ENCODE peak calls at places on chromosomes 12 and 14, in six cellular contexts. S, C, Y, Q, L and A are unnamed samples.

GRCh38 chr12:117981267-117981666 is 12.5 kb upstream of the KSR2 start:
- DNase-seq in L (no peak), C (no peak), Q (no peak), Y (no peak), S (no peak), A (no peak)

GRCh38 chr12:80627773-80628172 is 79.7 kb upstream of the MYF6 start:
- DNase-seq in C (peak; percentile 97), S (no peak), L (no peak), Y (peak; percentile 62), Q (no peak), A (peak; percentile 10)

GRCh38 chr14:69043007-69043444 is 63.9 kb upstream of the ACTN1 start:
- DNase-seq in C (peak; percentile 45), Y (no peak), Q (no peak), L (no peak), S (peak; percentile 89), A (no peak)

GRCh38 chr12:100455896-100456295 is 17.8 kb upstream of the NR1H4 start:
- DNase-seq in Y (no peak), L (no peak), S (no peak), Q (no peak), C (no peak), A (no peak)

GRCh38 chr14:99720941-99721791 is 37.1 kb downstream of the CYP46A1 start:
- DNase-seq in S (peak; percentile 73), Y (no peak), L (no peak), C (no peak), Q (no peak), A (no peak)

GRCh38 chr14:75399819-75400678 is 27.8 kb upstream of the JDP2 start:
- DNase-seq in Q (peak; percentile 49), Y (no peak), C (peak; percentile 46), S (peak; percentile 98), L (no peak), A (no peak)

GRCh38 chr12:62605972-62606371 is 139.3 kb downstream of the MON2 start:
- DNase-seq in Y (no peak), S (no peak), C (no peak), L (no peak), Q (no peak), A (no peak)

GRCh38 chr14:32938719-32939253 is at the start of gene NPAS3:
- DNase-seq in Q (no peak), L (no peak), S (no peak), C (no peak), Y (no peak), A (no peak)

GRCh38 chr12:44677724-44678123 is 198.4 kb downstream of the NELL2 start:
- DNase-seq in S (no peak), L (no peak), Y (no peak), Q (no peak), C (no peak), A (no peak)

GRCh38 chr12:65275627-65276026 is 2.9 kb upstream of the MSRB3 start:
- DNase-seq in Q (no peak), C (no peak), Y (no peak), S (no peak), L (no peak), A (no peak)

GRCh38 chr14:99945732-99946651 is 119.2 kb upstream of the EVL start:
- DNase-seq in C (no peak), Q (no peak), S (no peak), L (no peak), Y (no peak), A (no peak)

GRCh38 chr14:76718306-76719075 is 42.8 kb upstream of the VASH1 start:
- DNase-seq in L (no peak), C (no peak), S (no peak), Q (no peak), Y (no peak), A (no peak)

GRCh38 chr14:104120281-104120741 is 18.1 kb upstream of the KIF26A start:
- DNase-seq in L (no peak), Y (no peak), S (peak; percentile 74), C (no peak), Q (no peak), A (no peak)

GRCh38 chr12:62910549-62911169 is 24.3 kb downstream of the PPM1H start:
- DNase-seq in L (no peak), C (no peak), Q (no peak), S (no peak), Y (no peak), A (no peak)

GRCh38 chr12:113479578-113480335 is 8.1 kb upstream of the LHX5 start:
- DNase-seq in Q (no peak), S (no peak), C (peak; percentile 34), L (peak; percentile 7), Y (peak; percentile 6), A (no peak)

GRCh38 chr14:94823556-94824341 is 53.8 kb upstream of the GSC start:
- DNase-seq in L (no peak), Q (peak; percentile 80), S (no peak), Y (no peak), C (no peak), A (no peak)

GRCh38 chr14:91149462-91149861 is 35.6 kb downstream of the DGLUCY start:
- DNase-seq in Y (peak; percentile 100), S (no peak), C (peak; percentile 100), L (no peak), Q (peak; percentile 82), A (peak; percentile 99)

GRCh38 chr14:56357478-56357877 is 222.1 kb upstream of the TMEM260 start:
- DNase-seq in Q (no peak), C (no peak), L (no peak), Y (no peak), S (no peak), A (no peak)

GRCh38 chr14:90399541-90400444 is 3.0 kb downstream of the CALM1 start:
- DNase-seq in S (peak; percentile 97), Q (peak; percentile 93), Y (peak; percentile 85), C (peak; percentile 92), L (peak; percentile 78), A (peak; percentile 61)

GRCh38 chr12:114935658-114936057 is 251.7 kb upstream of the TBX3 start:
- DNase-seq in Y (no peak), L (no peak), C (no peak), S (no peak), Q (peak; percentile 46), A (no peak)

GRCh38 chr12:114931025-114931424 is 247.1 kb upstream of the TBX3 start:
- DNase-seq in Q (no peak), Y (no peak), L (no peak), S (no peak), C (no peak), A (no peak)

GRCh38 chr12:114936148-114937099 is 252.4 kb upstream of the TBX3 start:
- DNase-seq in Q (no peak), L (no peak), Y (no peak), C (peak; percentile 44), S (no peak), A (no peak)

GRCh38 chr12:114932806-114933205 is 248.8 kb upstream of the TBX3 start:
- DNase-seq in Q (no peak), C (no peak), S (no peak), L (no peak), Y (no peak), A (no peak)

GRCh38 chr12:114933428-114934160 is 249.6 kb upstream of the TBX3 start:
- DNase-seq in Y (peak; percentile 74), S (no peak), Q (peak; percentile 94), C (peak; percentile 89), L (no peak), A (peak; percentile 67)
- H3K4me3 ChIP-seq in Y (no peak overlapping the region), S (no peak overlapping the region), Q (no peak overlapping the region), C (no peak overlapping the region), L (no peak overlapping the region), A (no peak overlapping the region)

GRCh38 chr14:73753043-73753886 is 39.1 kb upstream of the PNMA1 start:
- DNase-seq in S (peak; percentile 90), L (no peak), Y (no peak), C (no peak), Q (no peak), A (no peak)
- H3K4me3 ChIP-seq in S (no peak overlapping the region), L (peak overlapping the region; percentile 55), Y (no peak overlapping the region), C (no peak overlapping the region), Q (no peak overlapping the region), A (peak overlapping the region; percentile 2)

GRCh38 chr14:52121441-52121840 is 52.6 kb upstream of the NID2 start:
- DNase-seq in S (no peak), C (peak; percentile 23), L (no peak), Y (no peak), Q (no peak), A (no peak)

GRCh38 chr14:52125885-52126284 is 57.0 kb upstream of the NID2 start:
- DNase-seq in Y (no peak), Q (no peak), C (no peak), S (no peak), L (no peak), A (no peak)

GRCh38 chr14:52119030-52119429 is 50.2 kb upstream of the NID2 start:
- DNase-seq in Q (no peak), S (no peak), Y (no peak), C (peak; percentile 47), L (no peak), A (no peak)

GRCh38 chr14:52129733-52130132 is 60.9 kb upstream of the NID2 start:
- DNase-seq in S (no peak), Y (no peak), L (no peak), C (no peak), Q (no peak), A (no peak)

DNA sequence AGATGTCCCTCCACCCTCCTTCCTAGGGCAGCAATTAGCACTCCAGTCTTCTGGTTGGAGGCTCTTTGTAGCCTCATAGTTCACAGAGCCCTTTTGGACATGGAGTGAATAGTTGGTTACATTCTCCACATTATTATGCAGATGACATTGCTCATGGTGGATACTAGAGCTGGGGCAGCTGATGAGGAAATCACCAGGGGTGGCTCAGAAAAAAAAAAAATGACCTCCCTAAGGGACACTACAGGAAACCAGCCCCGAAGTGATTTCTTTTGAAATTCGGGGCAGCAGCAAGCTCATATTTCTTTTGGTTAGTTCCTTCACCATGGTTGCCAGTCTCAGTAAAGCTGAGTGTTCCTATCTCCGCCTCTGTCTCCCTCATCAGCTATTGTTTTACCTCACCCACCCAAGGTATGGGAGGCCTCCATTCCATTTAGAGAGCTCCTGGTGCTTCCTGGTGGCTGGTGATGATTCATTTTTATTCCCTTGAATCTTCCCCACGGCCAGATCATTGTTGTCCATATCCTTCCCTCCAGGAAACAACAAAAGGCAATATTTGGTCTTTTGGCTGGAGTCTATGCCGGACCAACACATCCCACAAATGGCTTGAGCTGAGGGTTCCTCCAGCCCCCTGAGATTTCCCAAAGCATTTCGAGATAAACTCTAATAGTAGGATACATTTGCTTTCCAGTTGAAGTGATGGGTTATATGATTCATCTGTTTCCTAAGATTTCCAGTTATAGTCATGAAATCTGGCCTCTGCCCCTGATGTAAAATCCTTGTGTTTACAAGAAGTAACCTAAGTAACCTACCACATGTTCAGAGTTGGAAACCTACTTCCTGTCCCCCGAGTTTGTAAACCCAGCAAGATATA is 56.2 kb upstream of the NID2 start:
- DNase-seq in Q (peak; percentile 44), L (no peak), S (no peak), Y (no peak), C (peak; percentile 92), A (no peak)
- H3K4me3 ChIP-seq in Q (no peak overlapping the region), L (no peak overlapping the region), S (no peak overlapping the region), Y (no peak overlapping the region), C (no peak overlapping the region), A (no peak overlapping the region)

GRCh38 chr12:116189692-116190091 is 87.8 kb downstream of the MED13L start:
- DNase-seq in S (no peak), L (no peak), C (no peak), Y (no peak), Q (no peak), A (no peak)

GRCh38 chr12:116184766-116185165 is 92.7 kb downstream of the MED13L start:
- DNase-seq in L (no peak), C (no peak), Y (no peak), S (no peak), Q (no peak), A (no peak)

GRCh38 chr12:116187158-116187511 is 90.4 kb downstream of the MED13L start:
- DNase-seq in Q (no peak), S (no peak), L (no peak), C (no peak), Y (no peak), A (no peak)

GRCh38 chr12:116186482-116187157 is 90.9 kb downstream of the MED13L start:
- DNase-seq in L (no peak), C (no peak), Q (no peak), Y (no peak), S (no peak), A (no peak)

GRCh38 chr12:116188581-116188980 is 88.9 kb downstream of the MED13L start:
- DNase-seq in L (no peak), S (no peak), Y (no peak), Q (no peak), C (no peak), A (no peak)
- H3K4me3 ChIP-seq in L (no peak overlapping the region), S (no peak overlapping the region), Y (no peak overlapping the region), Q (no peak overlapping the region), C (no peak overlapping the region), A (no peak overlapping the region)